ENCODE peak calls at places on chromosomes 6 and 20, in eight cellular contexts. A is stimulated activated CD4-positive, alpha-beta T cell treated with anti-CD3 and anti-CD28 coated beads, Interleukin-15, amount 100 ng/mL, for 24 hours; G is endodermal cell; K is ovary; O is CD8-positive, alpha-beta memory T cell; J is NCI-H524 treated with DMSO at 0.1 percent for 48 hours; V is NCI-H1105 treated with DMSO at 0.1 percent for 48 hours; M is dermis blood vessel endothelial cell. W is an unnamed sample.

GRCh38 chr20:49270177-49270576 is 7.7 kb downstream of the ZNFX1 start:
- DNase-seq in A (no peak), G (no peak), K (no peak), O (no peak), J (no peak), V (no peak), M (no peak), W (no peak)

GRCh38 chr20:8809107-8809953 is 259.6 kb upstream of the PLCB4 start:
- DNase-seq in A (no peak), G (no peak), K (no peak), O (no peak), J (no peak), V (no peak), M (no peak), W (no peak)

GRCh38 chr6:145189836-145190235 is 545.5 kb downstream of the EPM2A start:
- DNase-seq in A (no peak), G (no peak), K (no peak), O (no peak), J (no peak), V (peak), M (no peak), W (no peak)

GRCh38 chr6:1482381-1483166 is 93.2 kb downstream of the FOXF2 start:
- DNase-seq in A (no peak), G (no peak), K (no peak), O (no peak), J (no peak), V (no peak), M (no peak), W (peak)

GRCh38 chr20:58246346-58246745 is 17.9 kb upstream of the ANKRD60 start:
- DNase-seq in A (no peak), G (peak), K (no peak), O (no peak), J (no peak), V (peak), M (peak), W (no peak)

GRCh38 chr20:63734946-63735858 is 1.3 kb upstream of the LIME1 start:
- DNase-seq in A (no peak), G (no peak), K (no peak), O (no peak), J (no peak), V (no peak), M (no peak), W (no peak)

GRCh38 chr6:55199239-55199638 is 24.9 kb downstream of the HCRTR2 start:
- DNase-seq in A (no peak), G (no peak), K (no peak), O (no peak), J (no peak), V (no peak), M (no peak), W (no peak)

GRCh38 chr20:235891-236290 is 8.8 kb downstream of the DEFB129 start:
- DNase-seq in A (no peak), G (no peak), K (no peak), O (no peak), J (no peak), V (no peak), M (peak), W (no peak)

GRCh38 chr6:52403086-52403485 is 17.1 kb upstream of the EFHC1 start:
- DNase-seq in A (no peak), G (no peak), K (no peak), O (no peak), J (no peak), V (no peak), M (no peak), W (no peak)

GRCh38 chr6:146354451-146354850 is 189.2 kb upstream of the RAB32 start:
- DNase-seq in A (no peak), G (no peak), K (no peak), O (no peak), J (no peak), V (no peak), M (no peak), W (no peak)

GRCh38 chr20:63520594-63520938 is at the start of gene PPDPF:
- DNase-seq in A (peak), G (no peak), K (peak), O (peak), J (no peak), V (peak), M (peak), W (no peak)

GRCh38 chr20:62782893-62783278 is 13.4 kb upstream of the MRGBP start:
- DNase-seq in A (no peak), G (no peak), K (no peak), O (no peak), J (no peak), V (no peak), M (peak), W (no peak)

GRCh38 chr6:17813561-17813960 is 106.8 kb upstream of the NUP153 start:
- DNase-seq in A (no peak), G (no peak), K (no peak), O (no peak), J (no peak), V (no peak), M (no peak), W (no peak)

GRCh38 chr6:158711264-158711663 is 61.4 kb downstream of the SYTL3 start:
- DNase-seq in A (no peak), G (no peak), K (no peak), O (no peak), J (no peak), V (no peak), M (peak), W (no peak)

GRCh38 chr6:31272431-31272830 is 539 bp upstream of the HLA-C start:
- DNase-seq in A (peak), G (no peak), K (no peak), O (no peak), J (no peak), V (no peak), M (peak), W (no peak)

GRCh38 chr20:50844430-50845100 is 49.7 kb downstream of the BCAS4 start:
- DNase-seq in A (peak), G (no peak), K (no peak), O (no peak), J (no peak), V (no peak), M (peak), W (peak)

GRCh38 chr6:38209291-38209865 is 389.9 kb downstream of the ZFAND3 start:
- DNase-seq in A (no peak), G (no peak), K (peak), O (no peak), J (no peak), V (no peak), M (no peak), W (no peak)

GRCh38 chr6:109062216-109062615 is 32.4 kb downstream of the SESN1 start:
- DNase-seq in A (no peak), G (no peak), K (no peak), O (no peak), J (no peak), V (no peak), M (no peak), W (no peak)

GRCh38 chr20:54382419-54382818 is 93.0 kb upstream of the DOK5 start:
- DNase-seq in A (no peak), G (no peak), K (no peak), O (no peak), J (no peak), V (peak), M (no peak), W (no peak)